ENCODE peak calls at places on chromosomes 4 and X, in four cellular contexts. U is neuronal stem cell, F is ovary, V is heart left ventricle. N is an unnamed sample.
A peak's percentile ranks its signal among the peaks of the same experiment; 100 is the strongest.

GRCh38 chr4:36399762-36400353 is 118.4 kb downstream of the DTHD1 start:
- DNase-seq in U (no peak), F (no peak), V (no peak), N (no peak)

GRCh38 chrX:40106677-40107290 is 9.0 kb upstream of the BCOR start:
- DNase-seq in U (no peak), F (no peak), V (no peak), N (no peak)

GRCh38 chr4:101968364-101968763 is 177.8 kb downstream of the BANK1 start:
- DNase-seq in U (no peak), F (no peak), V (no peak), N (no peak)

GRCh38 chr4:40688446-40689095 is 58.9 kb upstream of the RBM47 start:
- DNase-seq in U (no peak), F (no peak), V (no peak), N (no peak)

GRCh38 chrX:47093248-47093647 is 15.0 kb downstream of the RGN start:
- DNase-seq in U (no peak), F (no peak), V (no peak), N (no peak)

GRCh38 chr4:169116270-169116901 is 106.3 kb upstream of the CBR4 start:
- DNase-seq in U (no peak), F (no peak), V (no peak), N (no peak)

GRCh38 chr4:970854-971520 is 2.4 kb downstream of the DGKQ start:
- DNase-seq in U (no peak), F (no peak), V (no peak), N (no peak)

GRCh38 chr4:102843273-102843672 is 15.9 kb upstream of the UBE2D3 start:
- DNase-seq in U (no peak), F (no peak), V (no peak), N (no peak)

GRCh38 chr4:98778206-98778605 is 119.8 kb upstream of the TSPAN5 start:
- DNase-seq in U (no peak), F (no peak), V (no peak), N (no peak)

GRCh38 chrX:110287605-110288004 is 30.3 kb downstream of the AMMECR1 start:
- DNase-seq in U (no peak), F (no peak), V (no peak), N (no peak)

DNA sequence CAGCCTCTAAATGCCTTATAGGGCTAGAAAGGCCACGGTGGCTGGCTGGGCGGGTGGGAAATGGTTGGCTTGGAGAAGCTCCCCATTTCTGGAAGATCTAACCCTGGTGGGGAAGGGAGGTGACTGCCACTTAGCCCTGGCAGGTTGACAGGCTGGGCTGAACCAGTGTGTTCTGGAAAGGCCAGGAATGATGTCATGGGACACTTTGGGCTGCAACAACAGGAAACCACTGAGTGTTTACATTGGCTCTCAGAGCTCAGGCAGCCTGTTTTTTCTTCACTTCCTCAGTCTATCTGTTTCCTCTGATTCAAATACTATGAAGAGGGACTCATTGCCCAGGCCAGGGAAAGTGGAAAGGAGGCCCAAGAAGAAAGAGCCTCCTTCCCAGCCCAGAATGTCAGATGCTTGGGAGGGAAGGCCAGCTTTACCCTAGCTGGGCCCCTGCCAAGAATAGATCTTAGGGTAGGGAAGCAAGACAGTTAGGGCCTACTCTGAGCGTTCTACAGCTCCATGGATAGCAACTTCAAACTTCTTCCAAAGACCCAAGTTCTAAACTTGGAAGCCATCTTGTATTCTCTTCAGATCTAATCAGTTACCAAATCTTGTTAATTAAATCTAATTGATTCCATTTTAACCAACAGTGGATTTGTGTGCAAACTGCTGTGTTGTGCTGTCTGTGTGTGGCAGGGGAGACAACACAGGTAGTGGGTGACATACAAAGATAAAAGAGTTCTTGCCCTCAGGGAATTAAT is 65.7 kb upstream of the MSN start:
- DNase-seq in U (no peak), F (peak; percentile 70), V (peak; percentile 89), N (peak; percentile 76)
- H3K27ac ChIP-seq in U (no peak overlapping the region), F (peak overlapping the region; percentile 75), V (peak overlapping the region; percentile 91), N (peak overlapping the region; percentile 66)

GRCh38 chr4:10183462-10183861 is 66.9 kb upstream of the WDR1 start:
- DNase-seq in U (no peak), F (no peak), V (no peak), N (no peak)

GRCh38 chr4:10180603-10180926 is 64.0 kb upstream of the WDR1 start:
- DNase-seq in U (no peak), F (no peak), V (no peak), N (no peak)

GRCh38 chr4:10182446-10183424 is 66.1 kb upstream of the WDR1 start:
- DNase-seq in U (no peak), F (no peak), V (no peak), N (no peak)

GRCh38 chr4:10180927-10181744 is 64.5 kb upstream of the WDR1 start:
- DNase-seq in U (no peak), F (no peak), V (no peak), N (no peak)

DNA sequence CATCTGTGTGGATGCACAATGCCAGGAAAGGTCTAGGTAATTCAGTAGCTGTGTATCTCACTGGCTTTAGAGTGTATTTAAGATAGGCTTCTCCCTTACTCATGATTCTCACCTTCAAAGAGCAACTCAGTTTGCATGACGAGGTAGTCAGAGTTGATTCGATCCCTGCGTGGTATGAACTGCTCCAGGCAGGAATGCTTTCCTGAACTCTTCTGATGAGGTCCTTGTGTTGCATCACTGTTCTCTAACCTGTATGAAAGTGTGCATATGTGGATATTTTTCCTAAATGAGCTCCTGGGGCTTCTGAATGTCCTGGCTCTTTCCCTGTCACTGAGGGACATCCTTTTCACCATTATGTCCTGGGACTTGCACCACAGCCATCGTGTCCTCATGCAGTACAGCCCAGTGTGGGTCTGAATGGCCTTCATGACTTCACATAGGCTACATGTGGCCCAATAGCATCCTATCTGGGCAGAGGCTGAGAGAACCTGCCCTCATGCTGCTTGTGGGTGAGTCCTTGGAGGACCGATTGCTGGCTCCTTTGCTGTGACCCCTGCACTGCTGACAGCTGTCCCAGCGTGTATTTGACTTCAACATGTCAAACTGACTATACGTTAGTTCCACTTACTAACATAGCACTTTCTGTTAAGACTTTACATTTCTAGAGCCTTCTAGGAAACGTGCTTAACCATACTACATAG is 65.3 kb upstream of the WDR1 start:
- DNase-seq in U (no peak), F (no peak), V (no peak), N (no peak)
- H3K27ac ChIP-seq in U (no peak overlapping the region), F (no peak overlapping the region), V (no peak overlapping the region), N (no peak overlapping the region)

GRCh38 chrX:38959736-38960534 is 158.7 kb downstream of the MID1IP1 start:
- DNase-seq in U (no peak), F (no peak), V (peak; percentile 6), N (no peak)
- H3K27ac ChIP-seq in U (no peak overlapping the region), F (no peak overlapping the region), V (no peak overlapping the region), N (no peak overlapping the region)

DNA sequence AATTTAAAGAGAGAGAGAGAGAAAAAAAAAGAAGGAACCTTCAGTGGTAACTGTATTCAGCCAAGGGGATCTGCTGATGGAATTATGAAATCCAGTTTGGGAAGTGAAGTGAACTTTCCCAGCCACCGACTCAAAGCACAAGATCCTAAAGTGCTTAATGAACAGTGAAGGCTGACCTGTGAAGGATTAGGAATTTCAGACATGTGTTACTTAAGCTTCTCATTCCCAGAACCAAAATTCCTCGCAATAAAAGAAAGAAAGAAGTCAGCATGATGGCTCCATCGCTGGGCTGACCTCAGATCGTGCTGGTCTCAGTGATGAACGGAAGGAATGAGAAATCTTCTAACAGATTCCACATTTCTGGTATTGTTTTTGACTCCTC is 135.2 kb downstream of the ARSF start:
- DNase-seq in U (no peak), F (no peak), V (no peak), N (no peak)
- H3K27ac ChIP-seq in U (peak overlapping the region; percentile 33), F (no peak overlapping the region), V (no peak overlapping the region), N (no peak overlapping the region)

DNA sequence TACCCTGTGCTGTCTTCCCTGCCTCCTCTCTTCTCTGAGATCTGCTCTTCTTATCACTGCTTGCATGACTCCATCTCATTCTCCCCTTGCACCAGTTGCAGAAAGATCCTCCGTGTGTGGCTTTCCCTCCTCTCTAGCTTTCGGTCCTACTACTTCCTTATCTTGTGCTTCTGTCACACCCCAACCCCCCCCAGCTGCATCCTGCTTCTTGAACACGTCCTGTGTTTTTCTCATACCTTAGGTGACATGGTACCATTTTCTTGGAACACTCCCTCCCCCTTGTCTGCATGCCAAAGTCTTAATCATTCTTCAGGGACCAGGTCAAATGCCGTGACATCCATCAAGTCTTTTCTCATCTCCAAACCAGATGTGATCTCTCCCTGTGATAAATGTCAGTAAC is 46.4 kb downstream of the FHL1 start:
- DNase-seq in U (no peak), F (no peak), V (no peak), N (no peak)
- H3K27ac ChIP-seq in U (no peak overlapping the region), F (no peak overlapping the region), V (peak overlapping the region; percentile 85), N (peak overlapping the region; percentile 81)